ENCODE peak calls at places on chromosome 22, in five cellular contexts. I is GM12891, Y is IMR-90, Z is A549, J is lower leg skin. R is an unnamed sample.
A peak's percentile ranks its signal among the peaks of the same experiment; 100 is the strongest.

GRCh38 chr22:48899523-48900326 is 927.9 kb downstream of the BRD1 start:
- DNase-seq in Y (no peak), I (no peak), J (no peak), Z (no peak), R (no peak)

GRCh38 chr22:24402460-24403192 is 24.8 kb upstream of the ADORA2A start:
- DNase-seq in J (peak; percentile 87), I (no peak), Y (peak; percentile 94), Z (peak; percentile 60), R (peak; percentile 74)

GRCh38 chr22:25781801-25782200 is 39.8 kb downstream of the MYO18B start:
- DNase-seq in J (no peak), Y (no peak), Z (no peak), I (no peak), R (no peak)

GRCh38 chr22:49152146-49152929 is 675.3 kb downstream of the BRD1 start:
- DNase-seq in Y (no peak), I (no peak), Z (no peak), J (no peak), R (no peak)

GRCh38 chr22:23823331-23823791 is 15.4 kb downstream of the DERL3 start:
- DNase-seq in I (no peak), J (no peak), Z (no peak), Y (no peak), R (no peak)

GRCh38 chr22:40310771-40311120 is 35.6 kb upstream of the ADSL start:
- DNase-seq in Z (no peak), Y (no peak), I (no peak), J (no peak), R (no peak)

GRCh38 chr22:40190501-40190900 is 12.8 kb downstream of the TNRC6B start:
- DNase-seq in Z (no peak), I (no peak), Y (no peak), J (no peak), R (no peak)

GRCh38 chr22:19430890-19431541 is 517 bp downstream of the HIRA start:
- DNase-seq in I (no peak), Y (peak; percentile 19), Z (peak; percentile 11), J (no peak), R (no peak)

GRCh38 chr22:30705710-30706651 is 11.3 kb downstream of the OSBP2 start:
- DNase-seq in I (no peak), Z (no peak), Y (peak; percentile 80), J (no peak), R (peak; percentile 15)

GRCh38 chr22:29344137-29344536 is 28.6 kb upstream of the RASL10A start:
- DNase-seq in J (no peak), Y (peak; percentile 79), I (no peak), Z (peak; percentile 31), R (peak; percentile 74)

GRCh38 chr22:29093030-29093429 is 20.2 kb downstream of the KREMEN1 start:
- DNase-seq in J (no peak), Z (no peak), I (no peak), Y (no peak), R (no peak)

GRCh38 chr22:49918911-49919881 is 762 bp downstream of the CRELD2 start:
- DNase-seq in Z (no peak), Y (no peak), I (no peak), J (no peak), R (no peak)

GRCh38 chr22:31022516-31022915 is 53.5 kb downstream of the TUG1 start:
- DNase-seq in Y (no peak), J (no peak), I (no peak), Z (no peak), R (no peak)

GRCh38 chr22:40955516-40955915 is 4.3 kb downstream of the RBX1 start:
- DNase-seq in Z (no peak), Y (peak; percentile 21), I (no peak), J (no peak), R (no peak)

GRCh38 chr22:40289991-40290459 is 56.3 kb upstream of the ADSL start:
- DNase-seq in J (no peak), Y (no peak), Z (no peak), I (no peak), R (no peak)

GRCh38 chr22:41240377-41241132 is at the start of gene CHADL:
- DNase-seq in Z (no peak), Y (no peak), J (no peak), I (no peak), R (no peak)

GRCh38 chr22:21738081-21738480 is 2.5 kb upstream of the YPEL1 start:
- DNase-seq in J (no peak), Y (no peak), Z (no peak), I (no peak), R (no peak)

GRCh38 chr22:35313311-35314121 is 13.8 kb downstream of the TOM1 start:
- DNase-seq in I (no peak), Y (peak; percentile 96), Z (peak; percentile 21), J (no peak), R (peak; percentile 63)

GRCh38 chr22:49734390-49734789 is 93.3 kb downstream of the BRD1 start:
- DNase-seq in Y (no peak), I (no peak), Z (no peak), J (no peak), R (no peak)

GRCh38 chr22:25453058-25453457 is 111.4 kb upstream of the GRK3 start:
- DNase-seq in Y (no peak), J (no peak), Z (no peak), I (no peak), R (no peak)

GRCh38 chr22:49046546-49047305 is 780.9 kb downstream of the BRD1 start:
- DNase-seq in Y (no peak), I (peak; percentile 67), Z (peak; percentile 50), J (no peak), R (no peak)

GRCh38 chr22:17792289-17792688 is 18.0 kb upstream of the BID start:
- DNase-seq in Z (no peak), Y (no peak), J (no peak), I (no peak), R (no peak)

GRCh38 chr22:27630754-27631153 is 170.8 kb downstream of the MN1 start:
- DNase-seq in Z (no peak), J (no peak), I (no peak), Y (no peak), R (no peak)

GRCh38 chr22:19126309-19126666 is 4.1 kb upstream of the DGCR2 start:
- DNase-seq in J (no peak), Z (no peak), I (no peak), Y (no peak), R (no peak)

GRCh38 chr22:21447694-21448402 is 19.3 kb upstream of the TMEM191C start:
- DNase-seq in Z (no peak), Y (no peak), J (peak; percentile 10), I (no peak), R (peak; percentile 19)

GRCh38 chr22:23284504-23285033 is 104.3 kb downstream of the BCR start:
- DNase-seq in I (no peak), Y (no peak), Z (no peak), J (no peak), R (no peak)

GRCh38 chr22:44786136-44786535 is 33.8 kb downstream of the ARHGAP8 start:
- DNase-seq in I (no peak), Z (no peak), J (no peak), Y (no peak), R (no peak)

GRCh38 chr22:30547188-30547587 is 647 bp upstream of the SEC14L6 start:
- DNase-seq in J (no peak), Y (no peak), Z (no peak), I (no peak), R (no peak)

GRCh38 chr22:25935266-25936058 is 193.5 kb downstream of the MYO18B start:
- DNase-seq in J (no peak), Z (no peak), Y (no peak), I (no peak), R (no peak)

GRCh38 chr22:43118024-43118849 is 7.7 kb downstream of the BIK start:
- DNase-seq in Y (no peak), J (no peak), Z (no peak), I (no peak), R (no peak)

GRCh38 chr22:37887610-37888378 is 18.3 kb upstream of the MICALL1 start:
- DNase-seq in Z (no peak), J (peak; percentile 84), I (no peak), Y (peak; percentile 65), R (no peak)

GRCh38 chr22:48951836-48952235 is 875.8 kb downstream of the BRD1 start:
- DNase-seq in I (no peak), Y (no peak), J (peak; percentile 5), Z (no peak), R (no peak)

GRCh38 chr22:46149998-46150549 is at the start of gene PPARA:
- DNase-seq in Y (peak; percentile 60), J (peak; percentile 83), I (peak; percentile 98), Z (peak; percentile 78), R (peak; percentile 82)
- TF ChIP-seq POLR2A in Y (no peak), J (no peak), I (no peak), Z (no peak), R (no peak)

DNA sequence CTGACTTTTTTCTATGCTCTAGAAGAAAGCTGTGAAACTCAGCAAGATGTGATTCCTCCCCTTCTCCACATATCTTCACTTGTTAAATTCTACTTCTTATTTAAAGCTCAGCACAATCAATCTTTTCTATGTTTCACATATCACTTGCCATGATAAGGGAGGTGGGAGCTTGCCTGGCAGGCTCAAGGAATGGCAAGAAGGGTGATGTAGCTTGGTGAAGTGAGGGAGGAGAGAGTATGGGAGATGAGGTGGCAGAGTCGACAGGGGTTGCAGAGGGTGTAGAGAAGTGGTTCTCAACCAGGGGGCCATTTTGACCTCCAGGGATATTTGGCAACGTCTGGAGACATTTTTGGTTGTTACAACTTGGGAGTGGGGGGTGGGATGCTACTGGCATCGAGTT is 120.6 kb upstream of the TIMP3 start:
- DNase-seq in J (no peak), Y (no peak), I (no peak), Z (no peak), R (no peak)
- TF ChIP-seq POLR2A in J (no peak), Y (no peak), I (no peak), Z (no peak), R (no peak)

DNA sequence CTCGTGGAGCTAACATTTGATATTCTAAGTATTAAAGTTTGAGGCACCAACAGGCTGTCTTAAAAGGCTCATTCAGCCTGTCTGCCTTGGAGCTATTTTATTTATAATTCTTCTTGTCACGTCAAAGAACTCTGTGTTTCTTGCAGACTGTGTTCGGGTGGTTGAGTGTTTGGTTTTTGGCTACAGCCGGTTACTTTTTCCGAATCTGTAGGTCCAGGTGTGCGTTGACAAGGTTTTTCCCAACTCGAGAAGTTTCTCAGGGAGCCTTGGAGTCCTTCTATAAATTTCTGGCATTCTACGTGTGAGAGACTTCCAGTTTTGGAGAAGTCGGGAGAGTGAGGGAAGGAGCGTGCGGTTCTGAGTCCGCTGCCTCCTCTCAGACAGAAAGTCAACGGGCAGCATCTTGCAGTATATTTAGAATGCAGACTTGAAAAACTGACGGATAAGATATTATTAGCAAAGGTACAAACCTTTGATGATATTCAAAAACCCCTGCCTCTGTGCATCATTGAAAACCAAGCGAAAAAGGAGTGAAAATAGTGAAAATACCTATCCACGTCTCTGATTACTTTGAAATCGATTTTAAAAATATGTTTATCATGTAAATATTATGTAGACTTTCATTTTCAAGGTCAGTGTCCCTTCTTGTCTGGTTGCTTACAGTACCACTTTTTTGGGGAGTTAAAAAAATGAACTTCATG is 85.2 kb upstream of the PPARA start:
- DNase-seq in I (no peak), J (no peak), Z (no peak), Y (no peak), R (no peak)
- TF ChIP-seq POLR2A in I (no peak), J (no peak), Z (no peak), Y (no peak), R (no peak)

DNA sequence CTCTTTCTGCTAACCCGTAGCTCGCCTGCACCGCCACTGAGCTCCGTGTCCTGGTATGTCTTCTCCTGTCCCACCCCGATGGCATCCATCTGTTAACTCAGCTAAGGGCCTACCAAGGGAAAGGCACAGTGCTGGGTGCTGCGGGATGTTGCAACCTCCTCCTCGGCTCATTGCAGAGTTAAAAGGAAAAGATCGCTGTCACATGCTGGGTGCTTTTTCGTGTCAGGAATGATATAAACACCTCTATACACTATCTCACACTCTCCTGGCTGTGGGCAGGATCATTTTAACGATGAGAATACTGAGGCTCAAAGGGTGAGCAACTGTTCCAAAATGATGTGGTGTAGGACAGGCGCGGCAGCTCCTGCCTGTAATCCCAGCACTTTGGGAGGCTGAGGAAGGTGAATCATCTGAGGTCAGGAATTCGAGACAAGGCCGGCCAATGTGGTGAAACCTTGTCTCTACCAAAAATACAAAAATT is 10.1 kb downstream of the TXN2 start:
- DNase-seq in I (no peak), Y (peak; percentile 60), Z (no peak), J (no peak), R (no peak)
- TF ChIP-seq POLR2A in I (no peak), Y (no peak), Z (no peak), J (no peak), R (no peak)